ENCODE peak calls at places on chromosome 15, in ten cellular contexts. One of them, this sample, is unnamed.

GRCh38 chr15:55708720-55709119 is 34.2 kb downstream of the PRTG start:
- DNase-seq in breast epithelium: no peak
- DNase-seq in IMR-90: no peak
- DNase-seq in astrocyte of the spinal cord: no peak
- DNase-seq in thoracic aorta: no peak
- DNase-seq in Caco-2: no peak
- DNase-seq in naive thymus-derived CD4-positive, alpha-beta T cell: no peak
- DNase-seq in adrenal gland: no peak
- DNase-seq in tibial nerve: no peak
- DNase-seq in cardiac fibroblast: no peak
- DNase-seq in this sample: no peak

GRCh38 chr15:90336705-90337141 is 15.4 kb upstream of the ZNF774 start:
- DNase-seq in cardiac fibroblast: peak
- DNase-seq in naive thymus-derived CD4-positive, alpha-beta T cell: peak
- DNase-seq in Caco-2: no peak
- DNase-seq in astrocyte of the spinal cord: peak
- DNase-seq in tibial nerve: no peak
- DNase-seq in breast epithelium: no peak
- DNase-seq in adrenal gland: peak
- DNase-seq in IMR-90: peak
- DNase-seq in thoracic aorta: no peak
- DNase-seq in this sample: no peak

GRCh38 chr15:77031376-77032050 is 36.6 kb downstream of the PSTPIP1 start:
- DNase-seq in naive thymus-derived CD4-positive, alpha-beta T cell: no peak
- DNase-seq in astrocyte of the spinal cord: peak
- DNase-seq in tibial nerve: no peak
- DNase-seq in thoracic aorta: no peak
- DNase-seq in IMR-90: peak
- DNase-seq in cardiac fibroblast: no peak
- DNase-seq in Caco-2: no peak
- DNase-seq in adrenal gland: peak
- DNase-seq in breast epithelium: no peak
- DNase-seq in this sample: no peak

GRCh38 chr15:98561169-98561941 is 87.0 kb upstream of the IGF1R start:
- DNase-seq in thoracic aorta: no peak
- DNase-seq in IMR-90: no peak
- DNase-seq in cardiac fibroblast: no peak
- DNase-seq in naive thymus-derived CD4-positive, alpha-beta T cell: peak
- DNase-seq in adrenal gland: no peak
- DNase-seq in astrocyte of the spinal cord: no peak
- DNase-seq in tibial nerve: no peak
- DNase-seq in breast epithelium: no peak
- DNase-seq in Caco-2: no peak
- DNase-seq in this sample: no peak

GRCh38 chr15:99019558-99020540 is 12.3 kb upstream of the PGPEP1L start:
- DNase-seq in adrenal gland: no peak
- DNase-seq in astrocyte of the spinal cord: peak
- DNase-seq in naive thymus-derived CD4-positive, alpha-beta T cell: no peak
- DNase-seq in breast epithelium: no peak
- DNase-seq in thoracic aorta: no peak
- DNase-seq in tibial nerve: no peak
- DNase-seq in Caco-2: no peak
- DNase-seq in cardiac fibroblast: peak
- DNase-seq in IMR-90: peak
- DNase-seq in this sample: no peak

GRCh38 chr15:79529441-79529840 is 97.3 kb downstream of the MINAR1 start:
- DNase-seq in IMR-90: no peak
- DNase-seq in cardiac fibroblast: no peak
- DNase-seq in Caco-2: no peak
- DNase-seq in naive thymus-derived CD4-positive, alpha-beta T cell: no peak
- DNase-seq in tibial nerve: no peak
- DNase-seq in astrocyte of the spinal cord: no peak
- DNase-seq in thoracic aorta: no peak
- DNase-seq in breast epithelium: no peak
- DNase-seq in adrenal gland: no peak
- DNase-seq in this sample: no peak

GRCh38 chr15:89472785-89473256 is 23.6 kb downstream of the RHCG start:
- DNase-seq in thoracic aorta: no peak
- DNase-seq in tibial nerve: no peak
- DNase-seq in adrenal gland: peak
- DNase-seq in astrocyte of the spinal cord: peak
- DNase-seq in IMR-90: peak
- DNase-seq in naive thymus-derived CD4-positive, alpha-beta T cell: no peak
- DNase-seq in breast epithelium: no peak
- DNase-seq in Caco-2: peak
- DNase-seq in cardiac fibroblast: peak
- DNase-seq in this sample: peak

GRCh38 chr15:80934761-80935221 is 54.8 kb downstream of the MESD start:
- DNase-seq in adrenal gland: no peak
- DNase-seq in naive thymus-derived CD4-positive, alpha-beta T cell: no peak
- DNase-seq in cardiac fibroblast: peak
- DNase-seq in thoracic aorta: no peak
- DNase-seq in tibial nerve: no peak
- DNase-seq in breast epithelium: no peak
- DNase-seq in astrocyte of the spinal cord: peak
- DNase-seq in IMR-90: peak
- DNase-seq in Caco-2: no peak
- DNase-seq in this sample: no peak

GRCh38 chr15:79994651-79995050 is 23.7 kb upstream of the BCL2A1 start:
- DNase-seq in astrocyte of the spinal cord: no peak
- DNase-seq in thoracic aorta: no peak
- DNase-seq in naive thymus-derived CD4-positive, alpha-beta T cell: no peak
- DNase-seq in tibial nerve: no peak
- DNase-seq in breast epithelium: peak
- DNase-seq in adrenal gland: no peak
- DNase-seq in IMR-90: peak
- DNase-seq in Caco-2: no peak
- DNase-seq in cardiac fibroblast: peak
- DNase-seq in this sample: no peak

GRCh38 chr15:39584266-39584659 is 3.4 kb downstream of the THBS1 start:
- DNase-seq in tibial nerve: no peak
- DNase-seq in Caco-2: no peak
- DNase-seq in astrocyte of the spinal cord: no peak
- DNase-seq in thoracic aorta: no peak
- DNase-seq in cardiac fibroblast: no peak
- DNase-seq in IMR-90: no peak
- DNase-seq in naive thymus-derived CD4-positive, alpha-beta T cell: no peak
- DNase-seq in breast epithelium: no peak
- DNase-seq in adrenal gland: no peak
- DNase-seq in this sample: no peak
- H3K4me3 ChIP-seq in tibial nerve: peak
- H3K4me3 ChIP-seq in Caco-2: no peak
- H3K4me3 ChIP-seq in astrocyte of the spinal cord: peak
- H3K4me3 ChIP-seq in thoracic aorta: peak
- H3K4me3 ChIP-seq in cardiac fibroblast: peak
- H3K4me3 ChIP-seq in IMR-90: peak
- H3K4me3 ChIP-seq in naive thymus-derived CD4-positive, alpha-beta T cell: no peak
- H3K4me3 ChIP-seq in breast epithelium: peak
- H3K4me3 ChIP-seq in adrenal gland: no peak
- H3K4me3 ChIP-seq in this sample: no peak

DNA sequence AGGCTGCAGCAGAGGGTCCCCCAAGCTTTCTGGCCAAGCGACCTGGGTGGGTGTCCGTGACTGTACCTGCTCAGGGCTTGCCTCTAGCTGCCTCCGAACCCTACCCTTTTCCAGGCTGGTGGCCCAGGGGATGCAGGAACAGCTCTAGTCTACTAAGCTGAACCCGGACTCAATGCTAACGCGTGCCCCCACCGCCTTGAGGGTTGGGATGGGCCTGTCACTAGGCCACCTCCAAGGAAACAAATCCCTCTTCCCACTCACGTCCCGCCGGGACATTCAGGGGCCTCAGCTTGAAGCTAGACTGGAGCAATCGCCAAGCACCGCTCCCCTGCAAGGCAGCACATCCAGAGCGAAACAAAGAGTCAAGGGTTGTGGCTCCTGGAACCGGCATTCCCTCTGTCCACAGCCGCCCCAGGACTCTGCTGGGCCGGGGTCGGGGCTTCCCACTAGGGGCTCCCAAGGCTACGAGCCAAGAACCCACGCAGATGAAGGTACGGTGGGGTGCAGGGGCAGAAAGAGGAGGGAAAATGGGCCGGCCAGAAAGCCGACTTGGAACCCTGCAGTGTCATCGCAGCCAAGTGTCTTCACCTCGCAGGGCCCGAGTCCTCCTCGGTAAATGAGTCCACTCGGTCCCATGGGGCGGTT is 2.9 kb downstream of the FBXL22 start:
- DNase-seq in astrocyte of the spinal cord: no peak
- DNase-seq in cardiac fibroblast: no peak
- DNase-seq in naive thymus-derived CD4-positive, alpha-beta T cell: peak
- DNase-seq in breast epithelium: no peak
- DNase-seq in Caco-2: no peak
- DNase-seq in thoracic aorta: no peak
- DNase-seq in tibial nerve: no peak
- DNase-seq in IMR-90: no peak
- DNase-seq in adrenal gland: peak
- DNase-seq in this sample: no peak
- H3K4me3 ChIP-seq in astrocyte of the spinal cord: peak
- H3K4me3 ChIP-seq in cardiac fibroblast: peak
- H3K4me3 ChIP-seq in naive thymus-derived CD4-positive, alpha-beta T cell: peak
- H3K4me3 ChIP-seq in breast epithelium: peak
- H3K4me3 ChIP-seq in Caco-2: peak
- H3K4me3 ChIP-seq in thoracic aorta: peak
- H3K4me3 ChIP-seq in tibial nerve: peak
- H3K4me3 ChIP-seq in IMR-90: peak
- H3K4me3 ChIP-seq in adrenal gland: peak
- H3K4me3 ChIP-seq in this sample: peak

DNA sequence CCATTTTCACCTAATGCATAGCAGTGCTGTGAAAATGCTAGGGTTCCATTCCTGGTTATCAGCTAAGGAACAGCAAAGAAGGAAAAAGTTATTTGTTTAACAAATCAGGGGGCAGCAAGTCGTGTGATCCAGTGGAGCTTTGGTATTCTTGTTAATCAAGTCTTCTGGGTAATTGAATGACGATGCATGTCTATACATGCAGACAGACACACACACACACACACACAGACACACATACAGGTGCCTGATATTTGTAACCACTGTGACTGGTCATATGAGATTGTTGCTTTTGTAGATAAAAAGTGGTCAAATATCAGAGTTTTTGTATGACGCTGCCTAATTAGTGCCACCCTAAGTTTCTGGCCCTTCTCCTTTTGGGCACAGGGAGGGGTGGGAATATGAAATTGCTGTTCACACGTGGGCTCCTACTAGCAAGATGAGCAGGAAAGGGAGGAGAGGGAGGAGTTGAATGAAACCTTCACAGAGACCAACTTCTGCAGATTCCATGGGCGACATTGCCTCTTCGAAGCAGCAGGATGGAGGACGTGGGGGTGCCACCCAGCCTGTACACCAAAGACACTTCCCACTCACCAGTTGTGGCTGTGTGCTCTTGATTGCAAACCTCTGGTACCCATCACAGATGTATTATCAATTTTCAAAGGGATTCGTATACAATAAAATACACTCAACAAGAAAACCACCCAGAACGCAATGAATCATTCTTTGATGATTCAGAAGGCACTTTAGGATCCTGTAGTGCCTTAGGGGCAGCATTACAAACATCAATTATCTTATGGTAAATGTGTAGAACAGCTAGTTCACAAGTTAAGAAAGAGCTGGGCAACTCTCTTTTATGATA is 281.9 kb upstream of the ICE2 start:
- DNase-seq in breast epithelium: no peak
- DNase-seq in naive thymus-derived CD4-positive, alpha-beta T cell: no peak
- DNase-seq in astrocyte of the spinal cord: peak
- DNase-seq in tibial nerve: no peak
- DNase-seq in cardiac fibroblast: peak
- DNase-seq in Caco-2: no peak
- DNase-seq in adrenal gland: no peak
- DNase-seq in thoracic aorta: no peak
- DNase-seq in IMR-90: peak
- DNase-seq in this sample: no peak
- H3K4me3 ChIP-seq in breast epithelium: no peak
- H3K4me3 ChIP-seq in naive thymus-derived CD4-positive, alpha-beta T cell: no peak
- H3K4me3 ChIP-seq in astrocyte of the spinal cord: no peak
- H3K4me3 ChIP-seq in tibial nerve: no peak
- H3K4me3 ChIP-seq in cardiac fibroblast: no peak
- H3K4me3 ChIP-seq in Caco-2: no peak
- H3K4me3 ChIP-seq in adrenal gland: no peak
- H3K4me3 ChIP-seq in thoracic aorta: no peak
- H3K4me3 ChIP-seq in IMR-90: no peak
- H3K4me3 ChIP-seq in this sample: no peak

GRCh38 chr15:58404722-58405121 is 27.1 kb upstream of the LIPC start:
- DNase-seq in IMR-90: no peak
- DNase-seq in thoracic aorta: no peak
- DNase-seq in breast epithelium: no peak
- DNase-seq in Caco-2: no peak
- DNase-seq in astrocyte of the spinal cord: no peak
- DNase-seq in adrenal gland: no peak
- DNase-seq in cardiac fibroblast: no peak
- DNase-seq in tibial nerve: no peak
- DNase-seq in naive thymus-derived CD4-positive, alpha-beta T cell: no peak
- DNase-seq in this sample: no peak
- H3K4me3 ChIP-seq in IMR-90: no peak
- H3K4me3 ChIP-seq in thoracic aorta: no peak
- H3K4me3 ChIP-seq in breast epithelium: no peak
- H3K4me3 ChIP-seq in Caco-2: no peak
- H3K4me3 ChIP-seq in astrocyte of the spinal cord: no peak
- H3K4me3 ChIP-seq in adrenal gland: no peak
- H3K4me3 ChIP-seq in cardiac fibroblast: no peak
- H3K4me3 ChIP-seq in tibial nerve: no peak
- H3K4me3 ChIP-seq in naive thymus-derived CD4-positive, alpha-beta T cell: no peak
- H3K4me3 ChIP-seq in this sample: no peak

DNA sequence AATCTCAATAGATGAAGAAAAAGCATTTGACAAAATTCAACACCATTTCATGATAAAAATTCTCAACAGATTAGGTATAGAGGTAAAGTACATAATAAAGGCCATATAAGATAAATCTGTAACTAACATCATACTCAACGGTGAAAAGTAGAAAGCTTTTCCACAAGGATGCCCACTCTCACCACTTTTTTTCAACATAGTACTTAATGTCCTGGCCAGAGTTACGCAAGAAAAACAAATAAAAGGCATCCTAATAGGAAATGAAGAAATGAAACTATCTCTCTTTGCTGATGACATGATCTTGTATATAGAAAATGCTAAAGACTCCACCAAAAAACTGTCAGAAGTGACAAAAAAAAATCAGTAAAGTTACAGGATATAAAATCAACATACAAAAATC is 33.0 kb downstream of the THBS1 start:
- DNase-seq in breast epithelium: no peak
- DNase-seq in naive thymus-derived CD4-positive, alpha-beta T cell: no peak
- DNase-seq in Caco-2: no peak
- DNase-seq in cardiac fibroblast: peak
- DNase-seq in adrenal gland: no peak
- DNase-seq in astrocyte of the spinal cord: no peak
- DNase-seq in IMR-90: no peak
- DNase-seq in tibial nerve: no peak
- DNase-seq in thoracic aorta: no peak
- DNase-seq in this sample: no peak
- H3K4me3 ChIP-seq in breast epithelium: no peak
- H3K4me3 ChIP-seq in naive thymus-derived CD4-positive, alpha-beta T cell: no peak
- H3K4me3 ChIP-seq in Caco-2: no peak
- H3K4me3 ChIP-seq in cardiac fibroblast: no peak
- H3K4me3 ChIP-seq in adrenal gland: no peak
- H3K4me3 ChIP-seq in astrocyte of the spinal cord: no peak
- H3K4me3 ChIP-seq in IMR-90: no peak
- H3K4me3 ChIP-seq in tibial nerve: no peak
- H3K4me3 ChIP-seq in thoracic aorta: no peak
- H3K4me3 ChIP-seq in this sample: no peak